ENCODE peak calls at places on chromosomes 11 and 22, in four cellular contexts. L is left ventricle myocardium inferior, W is adrenal gland, H is mesendoderm. N is an unnamed sample. For H3K36me3, the result is how much of the 10 kb centered on the place peaks cover.

GRCh38 chr11:29641201-29641600 is 375.6 kb downstream of the KCNA4 start:
- DNase-seq in L (no peak), W (no peak), H (no peak), N (no peak)

GRCh38 chr11:134347441-134347840 is 15.7 kb downstream of the GLB1L2 start:
- DNase-seq in L (no peak), W (peak), H (no peak), N (no peak)

GRCh38 chr11:79406376-79406775 is 34.5 kb downstream of the TENM4 start:
- DNase-seq in L (no peak), W (no peak), H (peak), N (no peak)

GRCh38 chr11:46918778-46919513 is 596 bp upstream of the LRP4 start:
- DNase-seq in L (no peak), W (no peak), H (peak), N (no peak)

GRCh38 chr11:82792319-82792718 is 58.7 kb upstream of the FAM181B start:
- DNase-seq in L (no peak), W (no peak), H (no peak), N (no peak)

GRCh38 chr22:37632174-37633081 is 7.0 kb upstream of the SH3BP1 start:
- DNase-seq in L (no peak), W (no peak), H (no peak), N (no peak)

GRCh38 chr11:62922653-62923371 is 1.6 kb upstream of the CHRM1 start:
- DNase-seq in L (no peak), W (no peak), H (peak), N (peak)

GRCh38 chr22:28903080-28903479 is 19.7 kb downstream of the ZNRF3 start:
- DNase-seq in L (peak), W (no peak), H (no peak), N (no peak)

GRCh38 chr11:75328426-75329277 is 22.8 kb downstream of the ARRB1 start:
- DNase-seq in L (peak), W (peak), H (peak), N (peak)

GRCh38 chr11:65604258-65604657 is 8.7 kb upstream of the KCNK7 start:
- DNase-seq in L (no peak), W (no peak), H (no peak), N (no peak)
- H3K36me3 ChIP-seq in L (half or more), W (half or more), H (under half), N (under half)

GRCh38 chr11:67500818-67501584 is 4.2 kb downstream of the PITPNM1 start:
- DNase-seq in L (no peak), W (no peak), H (no peak), N (no peak)

GRCh38 chr11:67502328-67502979 is 2.7 kb downstream of the PITPNM1 start:
- DNase-seq in L (no peak), W (no peak), H (no peak), N (no peak)

GRCh38 chr11:67503119-67504022 is 1.8 kb downstream of the PITPNM1 start:
- DNase-seq in L (no peak), W (no peak), H (no peak), N (no peak)

GRCh38 chr11:67499808-67500793 is 5.1 kb downstream of the PITPNM1 start:
- DNase-seq in L (no peak), W (no peak), H (no peak), N (no peak)

GRCh38 chr11:67501854-67502253 is 3.3 kb downstream of the PITPNM1 start:
- DNase-seq in L (no peak), W (no peak), H (no peak), N (no peak)
- H3K36me3 ChIP-seq in L (under half), W (under half), H (under half), N (under half)

GRCh38 chr11:45877221-45877620 is 8.2 kb upstream of the MAPK8IP1 start:
- DNase-seq in L (no peak), W (no peak), H (no peak), N (no peak)
- H3K36me3 ChIP-seq in L (half or more), W (half or more), H (under half), N (under half)

GRCh38 chr11:64258946-64259532 is 7.7 kb downstream of the PLCB3 start:
- DNase-seq in L (no peak), W (peak), H (no peak), N (no peak)
- H3K36me3 ChIP-seq in L (half or more), W (half or more), H (under half), N (half or more)

GRCh38 chr11:73808052-73808451 is 20.4 kb downstream of the MRPL48 start:
- DNase-seq in L (no peak), W (no peak), H (no peak), N (no peak)
- H3K36me3 ChIP-seq in L (under half), W (under half), H (under half), N (under half)

DNA sequence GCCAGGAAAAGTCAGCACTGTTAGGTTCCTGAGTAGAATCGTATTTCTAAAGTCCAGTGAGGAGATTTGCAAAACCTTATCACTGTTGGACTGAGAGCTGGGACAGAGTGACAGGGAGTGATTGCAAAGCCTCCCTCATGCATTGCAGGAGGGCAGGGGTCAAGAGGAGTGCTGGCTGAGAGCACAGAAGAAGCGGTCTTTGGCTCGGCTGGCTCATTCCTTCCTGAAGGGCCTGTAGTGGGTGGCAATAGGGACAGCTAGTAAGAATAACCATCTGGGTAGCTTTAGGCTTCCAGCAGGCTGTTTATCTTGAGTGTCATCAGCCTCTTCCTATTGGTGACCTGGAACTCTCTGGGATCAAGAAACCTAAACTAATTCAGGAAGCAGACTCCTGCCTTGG is 53.4 kb downstream of the CD44 start:
- DNase-seq in L (peak), W (peak), H (no peak), N (peak)
- H3K36me3 ChIP-seq in L (under half), W (under half), H (under half), N (half or more)

GRCh38 chr11:32098142-32098903 is 7.4 kb downstream of the RCN1 start:
- DNase-seq in L (no peak), W (no peak), H (no peak), N (no peak)
- H3K36me3 ChIP-seq in L (half or more), W (under half), H (under half), N (under half)